ENCODE peak calls at places on chromosomes 7 and 10, in four cellular contexts. U, R, X and Y are unnamed samples.

GRCh38 chr7:152735443-152736004 is 24.0 kb upstream of the ACTR3B start:
- DNase-seq in U (no peak), R (no peak), X (no peak), Y (no peak)

GRCh38 chr10:49140306-49141175 is 6.7 kb upstream of the FAM170B start:
- DNase-seq in U (no peak), R (no peak), X (no peak), Y (no peak)

GRCh38 chr7:131859162-131859821 is 302.9 kb upstream of the PODXL start:
- DNase-seq in U (peak; percentile 83), R (peak; percentile 76), X (peak; percentile 68), Y (peak; percentile 36)

GRCh38 chr10:97798958-97799565 is 27.3 kb upstream of the SFRP5 start:
- DNase-seq in U (no peak), R (no peak), X (no peak), Y (no peak)

GRCh38 chr7:27149817-27150567 is 2.4 kb downstream of the HOXA3 start:
- DNase-seq in U (peak; percentile 77), R (no peak), X (peak; percentile 40), Y (peak; percentile 86)

GRCh38 chr10:118595598-118596425 is at the start of gene PRLHR:
- DNase-seq in U (no peak), R (peak; percentile 13), X (no peak), Y (no peak)

GRCh38 chr10:28302012-28302667 is 724 bp downstream of the MPP7 start:
- DNase-seq in U (no peak), R (peak; percentile 25), X (peak; percentile 14), Y (peak; percentile 43)

GRCh38 chr7:53131697-53132096 is 96.3 kb downstream of the POM121L12 start:
- DNase-seq in U (no peak), R (no peak), X (no peak), Y (no peak)

GRCh38 chr10:100997364-100998182 is 2.0 kb upstream of the LZTS2 start:
- DNase-seq in U (peak; percentile 94), R (peak; percentile 53), X (peak; percentile 88), Y (peak; percentile 95)

DNA sequence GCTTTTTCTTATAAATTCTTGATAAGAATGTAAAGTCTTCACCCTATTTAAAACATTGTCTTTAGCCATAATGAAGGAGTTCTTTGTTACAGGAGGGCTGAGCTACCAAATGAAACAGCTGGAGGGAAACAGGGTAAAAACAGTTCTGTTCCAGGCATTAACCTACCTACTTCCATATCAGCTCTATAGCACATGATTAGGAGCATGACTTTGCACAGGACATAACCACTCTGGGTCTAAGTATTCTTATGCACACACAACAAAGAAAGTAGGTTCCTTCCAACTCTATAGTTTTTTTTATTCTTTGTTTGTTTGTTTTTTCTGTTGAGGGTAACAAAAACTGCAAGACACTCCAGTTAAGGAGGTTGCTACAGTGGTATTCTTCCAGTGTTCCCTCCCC is 52.7 kb downstream of the SCIN start:
- DNase-seq in U (no peak), R (no peak), X (no peak), Y (no peak)
- H3K4me3 ChIP-seq in U (no peak overlapping the region), R (no peak overlapping the region), X (no peak overlapping the region), Y (no peak overlapping the region)

DNA sequence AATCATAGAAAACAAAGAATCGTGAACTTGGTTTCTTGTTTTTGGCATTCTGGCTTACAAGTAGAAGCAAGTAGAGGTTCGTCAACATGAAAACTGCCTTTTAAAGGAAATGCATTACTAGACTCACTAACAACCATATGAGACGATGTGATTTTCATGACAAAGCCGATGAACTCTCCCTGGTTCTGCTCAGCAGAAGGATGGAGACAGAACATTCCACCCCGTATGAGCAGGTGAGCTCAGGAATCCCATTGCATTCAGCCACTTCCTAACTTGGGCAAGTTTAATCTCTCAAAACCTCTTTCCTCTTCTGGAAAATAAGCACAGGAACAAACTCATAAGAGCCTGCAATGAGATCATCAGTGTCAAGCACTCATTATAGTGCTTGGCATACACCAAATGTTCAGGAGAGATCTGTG is 57.4 kb upstream of the SVIL start:
- DNase-seq in U (no peak), R (no peak), X (no peak), Y (no peak)
- H3K4me3 ChIP-seq in U (no peak overlapping the region), R (no peak overlapping the region), X (no peak overlapping the region), Y (no peak overlapping the region)

DNA sequence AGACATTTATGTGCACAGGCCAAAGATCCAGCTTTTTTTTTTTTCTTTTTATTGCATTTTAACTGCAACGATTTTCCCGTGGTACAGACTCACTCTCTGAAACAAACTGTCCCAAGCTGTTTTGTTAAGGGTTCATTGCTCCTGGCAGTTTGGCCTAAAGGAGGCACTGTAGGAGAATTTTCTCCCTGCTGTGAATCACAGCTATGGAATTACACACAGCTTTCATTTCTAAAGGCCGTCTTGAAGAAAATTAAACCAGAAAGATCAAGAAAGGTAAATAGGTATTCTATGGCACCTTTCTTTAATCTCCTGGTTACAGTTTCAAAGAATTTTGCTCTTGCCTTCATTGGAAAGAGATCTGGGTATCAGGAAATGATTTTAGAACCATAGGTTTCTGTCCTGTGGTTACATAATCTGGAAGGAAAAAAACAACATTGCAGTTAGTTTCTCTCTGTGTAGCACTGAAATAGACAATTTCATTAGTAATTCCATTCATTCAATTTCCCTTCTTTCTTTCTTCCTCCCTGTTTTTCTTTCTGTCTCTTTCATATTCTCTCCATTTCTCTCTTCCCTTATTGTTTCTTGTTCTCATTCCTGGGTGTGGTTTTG is 51.2 kb downstream of the PDK4 start:
- DNase-seq in U (no peak), R (peak; percentile 71), X (peak; percentile 73), Y (no peak)
- H3K4me3 ChIP-seq in U (peak overlapping the region; percentile 40), R (peak overlapping the region; percentile 43), X (no peak overlapping the region), Y (no peak overlapping the region)

DNA sequence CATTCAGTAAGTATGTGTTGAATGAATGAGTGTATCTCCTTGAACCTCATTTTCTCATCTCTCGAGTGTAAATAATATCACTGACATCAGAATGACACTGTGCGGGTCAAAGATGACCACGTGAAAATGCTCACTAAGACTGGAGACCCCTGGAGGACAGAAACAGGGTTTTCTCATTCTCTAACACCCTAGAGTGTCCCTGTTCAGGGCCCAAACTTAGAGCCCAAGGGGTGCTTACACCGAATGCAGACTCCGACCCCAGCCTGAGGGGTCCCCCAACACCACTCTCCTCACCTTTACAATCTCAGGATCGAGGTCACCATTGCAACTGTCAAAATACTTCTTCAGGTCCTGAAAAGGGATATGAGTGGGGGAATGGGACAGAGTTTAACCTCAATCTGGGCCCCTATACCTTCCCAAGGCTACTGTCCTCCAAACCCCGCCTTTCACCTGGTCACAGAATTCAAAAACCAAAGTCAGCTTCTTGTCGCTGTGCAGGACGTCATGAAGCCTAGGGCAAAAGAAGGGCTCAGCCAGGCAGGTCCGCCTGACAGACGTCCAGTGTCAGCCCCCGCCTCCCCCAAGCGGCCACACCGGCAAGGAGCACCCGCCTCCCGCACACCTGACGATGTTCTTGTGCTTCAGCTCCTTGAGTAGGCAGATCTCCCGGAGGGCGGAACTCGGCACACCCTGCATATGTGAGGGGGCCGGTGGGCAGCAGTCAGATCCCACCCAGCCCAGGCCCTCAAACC is 1.2 kb downstream of the CDK5 start:
- DNase-seq in U (no peak), R (no peak), X (no peak), Y (no peak)
- H3K4me3 ChIP-seq in U (no peak overlapping the region), R (no peak overlapping the region), X (peak overlapping the region; percentile 76), Y (no peak overlapping the region)

GRCh38 chr7:378551-379455 is 88.8 kb downstream of the FOXL3 start:
- DNase-seq in U (peak; percentile 68), R (no peak), X (peak; percentile 72), Y (no peak)

GRCh38 chr7:378041-378420 is 88.1 kb downstream of the FOXL3 start:
- DNase-seq in U (no peak), R (no peak), X (no peak), Y (peak; percentile 77)

GRCh38 chr7:380226-380550 is 90.2 kb downstream of the FOXL3 start:
- DNase-seq in U (no peak), R (no peak), X (no peak), Y (no peak)

GRCh38 chr7:380724-381210 is 90.8 kb downstream of the FOXL3 start:
- DNase-seq in U (peak; percentile 44), R (no peak), X (peak; percentile 5), Y (peak; percentile 85)

GRCh38 chr7:379456-380225 is 89.7 kb downstream of the FOXL3 start:
- DNase-seq in U (peak; percentile 78), R (no peak), X (peak; percentile 18), Y (no peak)
- H3K4me3 ChIP-seq in U (peak overlapping the region; percentile 3), R (no peak overlapping the region), X (peak overlapping the region; percentile 25), Y (no peak overlapping the region)

DNA sequence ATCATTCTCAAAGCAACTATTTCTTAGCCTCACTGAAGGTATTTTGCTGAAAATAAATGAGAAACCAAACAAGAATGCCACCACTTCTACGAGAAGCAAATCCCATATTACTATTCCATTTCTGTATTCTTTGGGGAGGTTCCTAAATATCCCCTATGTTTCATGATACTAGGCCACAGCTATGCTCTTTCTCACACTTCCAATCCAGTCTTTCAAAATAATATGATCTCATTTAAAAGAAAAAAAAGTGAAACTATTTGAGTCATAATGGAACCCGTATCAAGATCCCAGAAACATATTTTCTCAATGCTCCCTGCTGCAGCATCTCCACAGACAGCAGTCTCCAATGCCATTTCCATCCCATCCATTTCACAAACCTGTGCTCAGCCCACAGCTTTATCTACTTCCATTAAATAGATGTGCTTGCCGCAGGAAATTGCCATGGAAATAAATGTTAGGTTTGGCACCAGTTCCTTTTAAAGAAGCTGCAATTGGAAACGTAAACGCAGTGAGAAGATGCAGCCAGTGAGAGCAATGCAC is 99.8 kb downstream of the C10orf90 start:
- DNase-seq in U (no peak), R (peak; percentile 44), X (no peak), Y (no peak)
- H3K4me3 ChIP-seq in U (no peak overlapping the region), R (no peak overlapping the region), X (no peak overlapping the region), Y (no peak overlapping the region)